ENCODE peak calls at places on chromosome 5, in six cellular contexts. One of them, this sample, is unnamed.

GRCh38 chr5:163260961-163261360 is 176.4 kb upstream of the CCNG1 start:
- DNase-seq in RPMI7951: no peak
- DNase-seq in fibroblast of pulmonary artery: no peak
- DNase-seq in EL: no peak
- DNase-seq in COR-L47: no peak
- DNase-seq in amniotic stem cell: no peak
- DNase-seq in this sample: no peak

GRCh38 chr5:31680528-31680927 is 41.6 kb downstream of the PDZD2 start:
- DNase-seq in RPMI7951: no peak
- DNase-seq in fibroblast of pulmonary artery: no peak
- DNase-seq in EL: no peak
- DNase-seq in amniotic stem cell: no peak
- DNase-seq in COR-L47: no peak
- DNase-seq in this sample: peak; percentile 16

GRCh38 chr5:75055727-75056144 is 3.4 kb upstream of the GCNT4 start:
- DNase-seq in amniotic stem cell: no peak
- DNase-seq in fibroblast of pulmonary artery: peak; percentile 38
- DNase-seq in EL: peak; percentile 89
- DNase-seq in COR-L47: no peak
- DNase-seq in RPMI7951: no peak
- DNase-seq in this sample: no peak

GRCh38 chr5:151949909-151950308 is 25.3 kb upstream of the GLRA1 start:
- DNase-seq in COR-L47: peak; percentile 10
- DNase-seq in amniotic stem cell: no peak
- DNase-seq in fibroblast of pulmonary artery: no peak
- DNase-seq in EL: no peak
- DNase-seq in RPMI7951: no peak
- DNase-seq in this sample: no peak

GRCh38 chr5:158725223-158725825 is 374.4 kb downstream of the EBF1 start:
- DNase-seq in RPMI7951: no peak
- DNase-seq in fibroblast of pulmonary artery: no peak
- DNase-seq in EL: no peak
- DNase-seq in amniotic stem cell: no peak
- DNase-seq in COR-L47: no peak
- DNase-seq in this sample: no peak

GRCh38 chr5:74149395-74149794 is 491.1 kb downstream of the ENC1 start:
- DNase-seq in EL: peak; percentile 87
- DNase-seq in RPMI7951: no peak
- DNase-seq in COR-L47: peak; percentile 30
- DNase-seq in amniotic stem cell: no peak
- DNase-seq in fibroblast of pulmonary artery: peak; percentile 88
- DNase-seq in this sample: peak; percentile 92

GRCh38 chr5:119070578-119070827 is 384 bp upstream of the DMXL1 start:
- DNase-seq in COR-L47: peak; percentile 92
- DNase-seq in amniotic stem cell: peak; percentile 90
- DNase-seq in RPMI7951: no peak
- DNase-seq in fibroblast of pulmonary artery: no peak
- DNase-seq in EL: no peak
- DNase-seq in this sample: no peak

GRCh38 chr5:176856746-176857145 is 42.4 kb downstream of the HK3 start:
- DNase-seq in RPMI7951: no peak
- DNase-seq in fibroblast of pulmonary artery: no peak
- DNase-seq in COR-L47: no peak
- DNase-seq in amniotic stem cell: no peak
- DNase-seq in EL: no peak
- DNase-seq in this sample: no peak

GRCh38 chr5:150410524-150411244 is 2.0 kb downstream of the CD74 start:
- DNase-seq in amniotic stem cell: no peak
- DNase-seq in fibroblast of pulmonary artery: peak; percentile 79
- DNase-seq in RPMI7951: peak; percentile 61
- DNase-seq in EL: peak; percentile 71
- DNase-seq in COR-L47: peak; percentile 16
- DNase-seq in this sample: peak; percentile 77

GRCh38 chr5:151086905-151087360 is 6.1 kb upstream of the TNIP1 start:
- DNase-seq in fibroblast of pulmonary artery: no peak
- DNase-seq in COR-L47: no peak
- DNase-seq in RPMI7951: peak; percentile 59
- DNase-seq in amniotic stem cell: no peak
- DNase-seq in EL: no peak
- DNase-seq in this sample: peak; percentile 29

GRCh38 chr5:76801159-76801802 is 17.5 kb upstream of the F2RL1 start:
- DNase-seq in RPMI7951: peak; percentile 82
- DNase-seq in fibroblast of pulmonary artery: peak; percentile 99
- DNase-seq in amniotic stem cell: no peak
- DNase-seq in COR-L47: no peak
- DNase-seq in EL: peak; percentile 82
- DNase-seq in this sample: peak; percentile 89

GRCh38 chr5:143879646-143880045 is 67.7 kb downstream of the HMHB1 start:
- DNase-seq in fibroblast of pulmonary artery: no peak
- DNase-seq in amniotic stem cell: no peak
- DNase-seq in EL: no peak
- DNase-seq in RPMI7951: no peak
- DNase-seq in COR-L47: no peak
- DNase-seq in this sample: peak; percentile 70

GRCh38 chr5:14356305-14356704 is 213.2 kb downstream of the TRIO start:
- DNase-seq in amniotic stem cell: no peak
- DNase-seq in fibroblast of pulmonary artery: no peak
- DNase-seq in EL: no peak
- DNase-seq in RPMI7951: no peak
- DNase-seq in COR-L47: no peak
- DNase-seq in this sample: no peak

GRCh38 chr5:45741110-45741509 is 44.9 kb upstream of the HCN1 start:
- DNase-seq in RPMI7951: no peak
- DNase-seq in fibroblast of pulmonary artery: no peak
- DNase-seq in amniotic stem cell: no peak
- DNase-seq in EL: no peak
- DNase-seq in COR-L47: no peak
- DNase-seq in this sample: no peak

GRCh38 chr5:123543438-123543837 is 31.5 kb downstream of the CSNK1G3 start:
- DNase-seq in RPMI7951: no peak
- DNase-seq in COR-L47: no peak
- DNase-seq in fibroblast of pulmonary artery: no peak
- DNase-seq in EL: no peak
- DNase-seq in amniotic stem cell: no peak
- DNase-seq in this sample: peak; percentile 7

GRCh38 chr5:176768174-176768970 is 42.0 kb upstream of the UNC5A start:
- DNase-seq in EL: no peak
- DNase-seq in RPMI7951: no peak
- DNase-seq in amniotic stem cell: no peak
- DNase-seq in COR-L47: no peak
- DNase-seq in fibroblast of pulmonary artery: no peak
- DNase-seq in this sample: no peak

GRCh38 chr5:160805376-160805775 is 46.6 kb downstream of the ATP10B start:
- DNase-seq in COR-L47: no peak
- DNase-seq in fibroblast of pulmonary artery: no peak
- DNase-seq in amniotic stem cell: no peak
- DNase-seq in EL: no peak
- DNase-seq in RPMI7951: no peak
- DNase-seq in this sample: no peak

GRCh38 chr5:150593593-150593992 is 46.9 kb upstream of the SYNPO start:
- DNase-seq in fibroblast of pulmonary artery: peak; percentile 45
- DNase-seq in EL: no peak
- DNase-seq in COR-L47: no peak
- DNase-seq in amniotic stem cell: no peak
- DNase-seq in RPMI7951: no peak
- DNase-seq in this sample: no peak

GRCh38 chr5:5605170-5605764 is 182.8 kb downstream of the ICE1 start:
- DNase-seq in EL: no peak
- DNase-seq in RPMI7951: peak; percentile 47
- DNase-seq in COR-L47: no peak
- DNase-seq in amniotic stem cell: no peak
- DNase-seq in fibroblast of pulmonary artery: no peak
- DNase-seq in this sample: peak; percentile 8

GRCh38 chr5:142798099-142798768 is 28.1 kb downstream of the ARHGAP26 start:
- DNase-seq in fibroblast of pulmonary artery: no peak
- DNase-seq in amniotic stem cell: no peak
- DNase-seq in COR-L47: no peak
- DNase-seq in RPMI7951: no peak
- DNase-seq in EL: no peak
- DNase-seq in this sample: no peak

GRCh38 chr5:9057406-9058000 is 488.4 kb downstream of the SEMA5A start:
- DNase-seq in COR-L47: no peak
- DNase-seq in amniotic stem cell: no peak
- DNase-seq in EL: no peak
- DNase-seq in RPMI7951: no peak
- DNase-seq in fibroblast of pulmonary artery: no peak
- DNase-seq in this sample: no peak

GRCh38 chr5:42641321-42642005 is 115.2 kb upstream of the CCDC152 start:
- DNase-seq in COR-L47: no peak
- DNase-seq in RPMI7951: peak; percentile 61
- DNase-seq in EL: peak; percentile 4
- DNase-seq in amniotic stem cell: no peak
- DNase-seq in fibroblast of pulmonary artery: no peak
- DNase-seq in this sample: peak; percentile 26